ENCODE peak calls at places on chromosomes 13 and 19, in seven cellular contexts. X is lung microvascular endothelial cell; U is cardiac muscle cell; G is stimulated activated CD4-positive, alpha-beta T cell treated with anti-CD3 and anti-CD28 coated beads, Interleukin-1b, Interleukin-23, amount 100 ng/mL, for 1 hour; J is stimulated activated CD8-positive, alpha-beta memory T cell treated with anti-CD3 and anti-CD28 coated beads, Interleukin-15, amount 100 ng/mL, for 24 hours; T is lower leg skin; Q is activated naive CD4-positive, alpha-beta T cell treated with anti-CD3 and anti-CD28 coated beads for 36 hours. C is an unnamed sample.
A peak's percentile ranks its signal among the peaks of the same experiment; 100 is the strongest.

GRCh38 chr13:33349314-33349995 is 63.9 kb upstream of the STARD13 start:
- DNase-seq in X (peak; percentile 7), U (no peak), G (no peak), J (no peak), T (peak; percentile 84), Q (no peak), C (no peak)

GRCh38 chr13:78100481-78100880 is 181.8 kb upstream of the EDNRB start:
- DNase-seq in X (no peak), U (no peak), G (no peak), J (no peak), T (no peak), Q (no peak), C (no peak)

GRCh38 chr19:34904521-34904845 is 22.2 kb upstream of the ZNF30 start:
- DNase-seq in X (no peak), U (no peak), G (no peak), J (no peak), T (no peak), Q (no peak), C (no peak)

GRCh38 chr19:53158119-53158656 is 665 bp downstream of the ZNF347 start:
- DNase-seq in X (peak; percentile 38), U (peak; percentile 42), G (no peak), J (no peak), T (peak; percentile 87), Q (peak; percentile 60), C (no peak)

GRCh38 chr13:40933508-40933907 is 85.6 kb downstream of the ELF1 start:
- DNase-seq in X (no peak), U (no peak), G (no peak), J (no peak), T (no peak), Q (peak; percentile 38), C (no peak)

GRCh38 chr13:29383476-29383875 is 212.0 kb downstream of the SLC7A1 start:
- DNase-seq in X (no peak), U (no peak), G (no peak), J (no peak), T (no peak), Q (no peak), C (no peak)

GRCh38 chr19:6564393-6564792 is 26.6 kb downstream of the CD70 start:
- DNase-seq in X (peak; percentile 43), U (peak; percentile 20), G (no peak), J (no peak), T (no peak), Q (peak; percentile 21), C (no peak)

GRCh38 chr13:89832827-89833226 is 1514.7 kb upstream of the MIR17HG start:
- DNase-seq in X (no peak), U (no peak), G (no peak), J (no peak), T (no peak), Q (no peak), C (no peak)

C was measured in effector memory CD8-positive, alpha-beta T cell.